ENCODE peak calls at places on chromosomes 3 and 15, in four cellular contexts. W, L, S and Y are unnamed samples.

GRCh38 chr3:169657351-169658124 is 6.0 kb downstream of the MECOM start:
- DNase-seq in L (no peak), S (no peak), W (no peak), Y (no peak)

GRCh38 chr3:195612075-195612800 is 28.5 kb upstream of the APOD start:
- DNase-seq in L (no peak), S (no peak), W (no peak), Y (no peak)

GRCh38 chr3:160566499-160566898 is 1.1 kb upstream of the KPNA4 start:
- DNase-seq in S (no peak), L (no peak), W (no peak), Y (no peak)

GRCh38 chr3:41323860-41324259 is 124.6 kb downstream of the CTNNB1 start:
- DNase-seq in L (no peak), S (no peak), W (no peak), Y (no peak)

GRCh38 chr3:55521086-55522060 is 34.3 kb upstream of the WNT5A start:
- DNase-seq in W (no peak), S (no peak), L (no peak), Y (no peak)

GRCh38 chr3:112653881-112654300 is 12.9 kb upstream of the CCDC80 start:
- DNase-seq in W (peak; percentile 69), L (no peak), S (no peak), Y (no peak)

GRCh38 chr15:68371851-68372250 is 60.1 kb downstream of the ITGA11 start:
- DNase-seq in L (no peak), S (no peak), W (no peak), Y (no peak)

GRCh38 chr15:63407612-63408011 is 26.0 kb upstream of the CA12 start:
- DNase-seq in S (no peak), L (no peak), W (no peak), Y (no peak)

GRCh38 chr3:99929409-99930139 is 111.9 kb downstream of the CMSS1 start:
- DNase-seq in W (peak; percentile 46), L (no peak), S (no peak), Y (no peak)

GRCh38 chr3:182118081-182118480 is 406.4 kb downstream of the SOX2 start:
- DNase-seq in S (no peak), L (no peak), W (no peak), Y (no peak)

GRCh38 chr3:149332227-149332765 is 1.1 kb downstream of the TM4SF18 start:
- DNase-seq in S (no peak), L (no peak), W (no peak), Y (no peak)

GRCh38 chr15:62732078-62732477 is 310.5 kb upstream of the TPM1 start:
- DNase-seq in L (no peak), W (no peak), S (no peak), Y (no peak)

GRCh38 chr3:81743096-81744025 is 18.1 kb downstream of the GBE1 start:
- DNase-seq in S (no peak), L (no peak), W (no peak), Y (no peak)

GRCh38 chr3:123320224-123320623 is 118.5 kb downstream of the SEC22A start:
- DNase-seq in W (no peak), S (peak; percentile 53), L (no peak), Y (peak; percentile 62)

GRCh38 chr3:83946554-83946953 is 1012.2 kb upstream of the CADM2 start:
- DNase-seq in W (no peak), S (no peak), L (no peak), Y (no peak)

GRCh38 chr15:27485265-27485664 is 514.3 kb downstream of the GABRG3 start:
- DNase-seq in L (no peak), S (no peak), W (no peak), Y (no peak)

GRCh38 chr15:25470230-25470629 is 31.4 kb upstream of the UBE3A start:
- DNase-seq in W (no peak), L (no peak), S (no peak), Y (no peak)

GRCh38 chr15:37490707-37491106 is 390.4 kb upstream of the MEIS2 start:
- DNase-seq in S (no peak), L (no peak), W (no peak), Y (no peak)

GRCh38 chr3:146241523-146242240 is 9.2 kb downstream of the PLSCR4 start:
- DNase-seq in S (no peak), W (no peak), L (no peak), Y (no peak)

GRCh38 chr15:63035977-63036376 is 6.6 kb upstream of the TPM1 start:
- DNase-seq in W (no peak), S (no peak), L (no peak), Y (no peak)

GRCh38 chr3:123765475-123766166 is 118.5 kb downstream of the MYLK start:
- DNase-seq in W (no peak), L (no peak), S (no peak), Y (no peak)

GRCh38 chr3:14803101-14803980 is 15.4 kb upstream of the FGD5 start:
- DNase-seq in S (peak; percentile 46), W (peak; percentile 28), L (no peak), Y (peak; percentile 72)

GRCh38 chr15:90036343-90036742 is 35.2 kb downstream of the ZNF710 start:
- DNase-seq in L (no peak), W (no peak), S (no peak), Y (peak; percentile 34)

GRCh38 chr15:69346112-69346511 is 47.4 kb downstream of the PAQR5 start:
- DNase-seq in W (no peak), S (no peak), L (no peak), Y (no peak)

GRCh38 chr3:135694142-135694541 is 271.4 kb upstream of the PPP2R3A start:
- DNase-seq in W (no peak), S (no peak), L (no peak), Y (no peak)

GRCh38 chr15:93066103-93066725 is 22.8 kb downstream of the RGMA start:
- DNase-seq in S (no peak), W (no peak), L (no peak), Y (no peak)

GRCh38 chr15:41597787-41598186 is 38.8 kb downstream of the TYRO3 start:
- DNase-seq in L (no peak), S (no peak), W (no peak), Y (no peak)

GRCh38 chr3:16243706-16244490 is 20.8 kb downstream of the DPH3 start:
- DNase-seq in W (peak; percentile 25), S (no peak), L (no peak), Y (no peak)

GRCh38 chr3:183013074-183013473 is 32.7 kb upstream of the DCUN1D1 start:
- DNase-seq in W (no peak), L (no peak), S (no peak), Y (no peak)

GRCh38 chr3:45034612-45035252 is 8.6 kb downstream of the CLEC3B start:
- DNase-seq in W (peak; percentile 71), L (peak; percentile 49), S (peak; percentile 90), Y (no peak)

GRCh38 chr15:100918034-100918689 is 995 bp upstream of the LRRK1 start:
- DNase-seq in L (peak; percentile 94), W (peak; percentile 80), S (peak; percentile 93), Y (no peak)

GRCh38 chr3:46325645-46326300 is 28.1 kb upstream of the CCR2 start:
- DNase-seq in S (no peak), W (no peak), L (no peak), Y (no peak)

GRCh38 chr3:15269091-15269989 is 63.0 kb downstream of the SH3BP5 start:
- DNase-seq in L (peak; percentile 79), W (peak; percentile 86), S (peak; percentile 89), Y (no peak)

GRCh38 chr3:126617574-126617973 is 37.4 kb downstream of the TXNRD3 start:
- DNase-seq in L (no peak), W (no peak), S (no peak), Y (no peak)

GRCh38 chr15:61929452-61929851 is 130.8 kb downstream of the VPS13C start:
- DNase-seq in W (no peak), L (no peak), S (no peak), Y (no peak)

GRCh38 chr15:77094397-77095030 is 23.6 kb upstream of the TSPAN3 start:
- DNase-seq in S (no peak), W (no peak), L (no peak), Y (no peak)
- TF ChIP-seq CTCF in S (no peak), W (no peak), L (no peak), Y (peak; percentile 55)

GRCh38 chr3:197456271-197457091 is 99.3 kb downstream of the BDH1 start:
- DNase-seq in W (peak; percentile 86), S (peak; percentile 93), L (peak; percentile 64), Y (peak; percentile 95)

GRCh38 chr3:197450295-197450694 is 105.5 kb downstream of the BDH1 start:
- DNase-seq in L (no peak), S (peak; percentile 23), W (no peak), Y (no peak)

GRCh38 chr3:197458906-197459470 is 96.8 kb downstream of the BDH1 start:
- DNase-seq in W (no peak), L (no peak), S (peak; percentile 30), Y (no peak)

GRCh38 chr3:197458179-197458707 is 97.5 kb downstream of the BDH1 start:
- DNase-seq in W (no peak), L (no peak), S (peak; percentile 68), Y (no peak)

GRCh38 chr3:197454014-197454413 is 101.8 kb downstream of the BDH1 start:
- DNase-seq in S (peak; percentile 41), W (no peak), L (peak; percentile 51), Y (no peak)
- TF ChIP-seq CTCF in S (no peak), W (peak; percentile 65), L (no peak), Y (peak; percentile 74)

GRCh38 chr3:39168156-39168780 is 14.9 kb upstream of the CSRNP1 start:
- DNase-seq in S (no peak), W (no peak), L (no peak), Y (no peak)

GRCh38 chr3:39164414-39164813 is 11.0 kb upstream of the CSRNP1 start:
- DNase-seq in W (no peak), L (no peak), S (no peak), Y (no peak)

GRCh38 chr3:39165518-39165917 is 12.1 kb upstream of the CSRNP1 start:
- DNase-seq in W (no peak), L (no peak), S (no peak), Y (no peak)

GRCh38 chr3:39166932-39167532 is 13.6 kb upstream of the CSRNP1 start:
- DNase-seq in L (no peak), S (no peak), W (no peak), Y (no peak)

DNA sequence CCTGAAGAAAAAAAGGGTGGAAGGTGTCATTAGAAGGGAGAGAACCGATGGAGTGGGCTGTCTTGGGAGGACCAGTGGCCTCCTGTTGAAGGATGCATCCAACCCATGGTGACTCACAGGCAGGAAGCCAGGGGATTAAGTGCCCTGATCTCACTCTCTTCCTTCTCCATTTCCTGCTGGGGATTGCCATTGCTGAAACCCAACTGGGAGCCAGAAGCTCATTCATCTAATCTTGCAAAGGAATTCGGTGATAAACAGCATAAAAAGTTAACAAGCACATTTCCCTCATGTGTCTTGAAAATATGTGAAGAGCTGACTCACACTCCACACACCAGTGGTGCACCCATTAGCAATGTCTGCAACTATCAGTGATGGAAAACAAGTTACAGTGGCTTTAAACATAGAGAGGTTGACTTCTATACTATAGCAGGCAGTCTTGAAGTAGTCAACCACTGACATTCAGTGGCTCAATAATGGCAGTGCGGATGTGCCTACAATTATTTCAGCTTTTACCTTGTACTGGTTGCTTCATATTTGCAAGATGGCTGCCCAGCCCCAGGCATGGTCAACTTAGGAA is 12.8 kb upstream of the CSRNP1 start:
- DNase-seq in W (peak; percentile 26), S (no peak), L (no peak), Y (no peak)
- TF ChIP-seq CTCF in W (no peak), S (no peak), L (no peak), Y (no peak)

DNA sequence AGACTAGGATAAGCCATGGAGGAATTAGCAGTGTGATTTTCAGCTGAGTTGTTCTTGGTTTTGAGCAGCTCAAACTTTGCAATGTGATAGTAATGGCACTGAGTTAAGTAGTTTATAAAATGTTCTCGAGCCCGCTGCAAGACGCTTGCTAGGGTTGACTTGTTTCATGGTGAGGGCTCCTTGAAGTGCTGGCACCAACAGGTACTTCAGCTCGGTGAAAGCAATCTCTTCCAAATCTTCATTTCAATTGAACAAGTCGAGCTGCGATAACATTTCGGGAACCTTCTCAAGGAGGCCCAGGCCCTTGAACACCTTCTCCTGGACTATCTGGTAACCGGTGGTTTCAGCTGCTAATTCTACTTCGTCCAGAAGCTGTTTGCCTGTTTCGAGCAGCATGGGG is 50.8 kb upstream of the DYNC1LI1 start:
- DNase-seq in W (no peak), S (no peak), L (no peak), Y (no peak)
- TF ChIP-seq CTCF in W (no peak), S (no peak), L (no peak), Y (no peak)